ENCODE peak calls at places on chromosome 2, in nine cellular contexts. X is effector CD4-positive, alpha-beta T cell; I is M059J; E is NCI-H1105; H is choroid plexus epithelial cell; C is KBM-7; N is CD8-positive, alpha-beta memory T cell; U is neuronal stem cell; R is PC-9. P is an unnamed sample.

GRCh38 chr2:96940991-96941775 is 45.2 kb downstream of the FAM178B start:
- DNase-seq in X (no peak), I (no peak), E (no peak), H (no peak), C (no peak), N (no peak), U (no peak), R (no peak), P (no peak)

GRCh38 chr2:176852667-176853066 is 359.9 kb upstream of the HNRNPA3 start:
- DNase-seq in X (no peak), I (no peak), E (no peak), H (no peak), C (peak), N (peak), U (no peak), R (no peak), P (no peak)

GRCh38 chr2:28750316-28751101 is 1.1 kb upstream of the PPP1CB start:
- DNase-seq in X (peak), I (peak), E (no peak), H (peak), C (peak), N (no peak), U (no peak), R (no peak), P (peak)

GRCh38 chr2:191247381-191248057 is 2.3 kb downstream of the MYO1B start:
- DNase-seq in X (no peak), I (peak), E (peak), H (peak), C (no peak), N (no peak), U (no peak), R (peak), P (no peak)

GRCh38 chr2:107542314-107542740 is 284.4 kb upstream of the RGPD4 start:
- DNase-seq in X (no peak), I (no peak), E (no peak), H (peak), C (no peak), N (no peak), U (no peak), R (no peak), P (no peak)

GRCh38 chr2:137865954-137866540 is 98.2 kb upstream of the HNMT start:
- DNase-seq in X (peak), I (peak), E (peak), H (peak), C (peak), N (peak), U (peak), R (no peak), P (peak)

GRCh38 chr2:149427371-149427770 is 97.0 kb downstream of the LYPD6 start:
- DNase-seq in X (no peak), I (no peak), E (no peak), H (no peak), C (no peak), N (no peak), U (no peak), R (no peak), P (no peak)

GRCh38 chr2:176098366-176099158 is 1.0 kb upstream of the HOXD12 start:
- DNase-seq in X (no peak), I (no peak), E (no peak), H (no peak), C (no peak), N (no peak), U (no peak), R (no peak), P (no peak)

GRCh38 chr2:58798787-58799186 is 557.7 kb upstream of the FANCL start:
- DNase-seq in X (no peak), I (no peak), E (no peak), H (no peak), C (no peak), N (no peak), U (no peak), R (no peak), P (no peak)

GRCh38 chr2:239829326-239829725 is 195.8 kb downstream of the NDUFA10 start:
- DNase-seq in X (no peak), I (no peak), E (no peak), H (no peak), C (no peak), N (no peak), U (no peak), R (no peak), P (no peak)

GRCh38 chr2:230721712-230722111 is 9.1 kb downstream of the CAB39 start:
- DNase-seq in X (no peak), I (peak), E (no peak), H (peak), C (no peak), N (no peak), U (no peak), R (peak), P (no peak)

GRCh38 chr2:170155022-170155722 is 22.8 kb upstream of the MYO3B start:
- DNase-seq in X (no peak), I (peak), E (no peak), H (peak), C (peak), N (no peak), U (no peak), R (no peak), P (peak)

GRCh38 chr2:107588960-107589542 is 237.6 kb upstream of the RGPD4 start:
- DNase-seq in X (no peak), I (no peak), E (peak), H (peak), C (no peak), N (no peak), U (no peak), R (no peak), P (no peak)

GRCh38 chr2:177586154-177586553 is 193.6 kb downstream of the AGPS start:
- DNase-seq in X (no peak), I (no peak), E (no peak), H (no peak), C (no peak), N (no peak), U (no peak), R (no peak), P (no peak)

GRCh38 chr2:129906861-129907235 is 72.6 kb upstream of the RAB6C start:
- DNase-seq in X (no peak), I (no peak), E (no peak), H (no peak), C (peak), N (no peak), U (no peak), R (no peak), P (no peak)

GRCh38 chr2:236577481-236578410 is 8.1 kb downstream of the ACKR3 start:
- DNase-seq in X (no peak), I (no peak), E (no peak), H (no peak), C (no peak), N (no peak), U (no peak), R (no peak), P (no peak)

GRCh38 chr2:233813236-233814062 is 35.3 kb downstream of the MROH2A start:
- DNase-seq in X (no peak), I (no peak), E (no peak), H (no peak), C (no peak), N (no peak), U (no peak), R (no peak), P (no peak)

GRCh38 chr2:195532628-195533271 is 124.3 kb upstream of the SLC39A10 start:
- DNase-seq in X (no peak), I (peak), E (no peak), H (peak), C (peak), N (peak), U (no peak), R (no peak), P (no peak)

GRCh38 chr2:196399736-196400691 is 228.6 kb upstream of the STK17B start:
- DNase-seq in X (no peak), I (peak), E (no peak), H (peak), C (peak), N (no peak), U (no peak), R (peak), P (no peak)

GRCh38 chr2:45874324-45874723 is 222.8 kb downstream of the PRKCE start:
- DNase-seq in X (no peak), I (no peak), E (no peak), H (no peak), C (no peak), N (no peak), U (no peak), R (no peak), P (no peak)

GRCh38 chr2:7931808-7932207 is 750.0 kb upstream of the ID2 start:
- DNase-seq in X (no peak), I (no peak), E (no peak), H (no peak), C (no peak), N (no peak), U (no peak), R (no peak), P (no peak)

GRCh38 chr2:180577567-180577966 is 402.8 kb upstream of the UBE2E3 start:
- DNase-seq in X (no peak), I (no peak), E (no peak), H (no peak), C (no peak), N (no peak), U (no peak), R (peak), P (no peak)

GRCh38 chr2:105824446-105824845 is 79.7 kb downstream of the NCK2 start:
- DNase-seq in X (no peak), I (no peak), E (no peak), H (no peak), C (no peak), N (no peak), U (no peak), R (no peak), P (no peak)

GRCh38 chr2:43426305-43427031 is 169.4 kb downstream of the THADA start:
- DNase-seq in X (peak), I (peak), E (no peak), H (peak), C (peak), N (peak), U (no peak), R (peak), P (no peak)

GRCh38 chr2:46131-46470 is 204 bp downstream of the FAM110C start:
- DNase-seq in X (no peak), I (no peak), E (no peak), H (no peak), C (no peak), N (no peak), U (peak), R (no peak), P (peak)

GRCh38 chr2:74895031-74895425 is 61.1 kb downstream of the HK2 start:
- DNase-seq in X (no peak), I (no peak), E (no peak), H (no peak), C (no peak), N (no peak), U (no peak), R (no peak), P (no peak)

GRCh38 chr2:136143603-136144451 is 25.9 kb upstream of the CXCR4 start:
- DNase-seq in X (no peak), I (no peak), E (no peak), H (no peak), C (no peak), N (no peak), U (no peak), R (no peak), P (no peak)

GRCh38 chr2:208192611-208193248 is 2.9 kb upstream of the C2orf80 start:
- DNase-seq in X (no peak), I (peak), E (no peak), H (no peak), C (no peak), N (no peak), U (no peak), R (peak), P (no peak)

P was measured in D341Med.